ENCODE peak calls at places on chromosomes 4 and X, in five cellular contexts. V is stimulated activated CD4-positive, alpha-beta T cell treated with anti-CD3 and anti-CD28 coated beads, Interleukin-1b, Interleukin-23, amount 100 ng/mL, for 24 hours; W is AG08396; O is IMR-90; Y is left lung. U is an unnamed sample.

GRCh38 chr4:146545102-146545501 is 23.4 kb upstream of the SLC10A7 start:
- DNase-seq in Y (no peak), W (peak), V (no peak), O (peak), U (peak)

GRCh38 chr4:51884055-51884454 is 41.1 kb downstream of the DCUN1D4 start:
- DNase-seq in V (no peak), O (no peak), W (no peak), Y (no peak), U (no peak)

GRCh38 chrX:13250831-13251612 is 68.8 kb downstream of the ATXN3L start:
- DNase-seq in Y (no peak), V (no peak), O (peak), W (peak), U (peak)

GRCh38 chr4:152283806-152284470 is 252.0 kb downstream of the FBXW7 start:
- DNase-seq in W (no peak), O (no peak), Y (no peak), V (no peak), U (no peak)

GRCh38 chrX:26597981-26598380 is 382.0 kb downstream of the MAGEB5 start:
- DNase-seq in V (no peak), W (no peak), O (peak), Y (no peak), U (no peak)

GRCh38 chr4:168630445-168631187 is 133.8 kb downstream of the PALLD start:
- DNase-seq in V (no peak), Y (no peak), W (peak), O (peak), U (peak)

GRCh38 chrX:155953055-155953454 is 44.4 kb upstream of the IL9R start:
- DNase-seq in V (no peak), O (no peak), W (no peak), Y (no peak), U (no peak)

GRCh38 chrX:69424161-69424560 is 80.0 kb upstream of the NALF2 start:
- DNase-seq in W (peak), V (no peak), O (peak), Y (no peak), U (no peak)

GRCh38 chr4:114658179-114658578 is 59.6 kb downstream of the UGT8 start:
- DNase-seq in V (no peak), O (no peak), Y (no peak), W (no peak), U (no peak)

GRCh38 chr4:110630621-110631402 is 7.9 kb upstream of the PITX2 start:
- DNase-seq in V (no peak), W (no peak), Y (no peak), O (no peak), U (no peak)

GRCh38 chr4:46993075-46994006 is at the start of gene GABRA4:
- DNase-seq in V (no peak), W (peak), O (no peak), Y (peak), U (no peak)

GRCh38 chr4:74284074-74284473 is 24.2 kb upstream of the EPGN start:
- DNase-seq in V (no peak), O (peak), W (peak), Y (no peak), U (peak)

GRCh38 chr4:112272292-112272691 is 13.4 kb downstream of the TIFA start:
- DNase-seq in O (no peak), Y (no peak), W (no peak), V (no peak), U (no peak)

GRCh38 chr4:71545168-71545567 is 206.3 kb downstream of the SLC4A4 start:
- DNase-seq in O (peak), Y (no peak), W (no peak), V (no peak), U (no peak)

GRCh38 chr4:20430555-20430954 is 178.8 kb downstream of the SLIT2 start:
- DNase-seq in Y (no peak), W (no peak), O (peak), V (no peak), U (peak)

GRCh38 chr4:108762559-108763225 is at the start of gene ETNPPL:
- DNase-seq in V (peak), Y (peak), W (peak), O (no peak), U (no peak)

GRCh38 chr4:138217567-138217966 is 24.6 kb downstream of the SLC7A11 start:
- DNase-seq in W (no peak), O (no peak), Y (no peak), V (no peak), U (no peak)

GRCh38 chr4:38449506-38450174 is 214.4 kb upstream of the KLF3 start:
- DNase-seq in V (no peak), Y (peak), W (no peak), O (peak), U (peak)

GRCh38 chr4:67522851-67523671 is 22.2 kb downstream of the CENPC start:
- DNase-seq in V (no peak), O (peak), Y (no peak), W (no peak), U (no peak)

GRCh38 chr4:6342530-6343293 is 73.1 kb downstream of the WFS1 start:
- DNase-seq in Y (peak), O (peak), W (no peak), V (no peak), U (no peak)

GRCh38 chrX:30935985-30936384 is 46.9 kb upstream of the TAB3 start:
- DNase-seq in O (peak), V (no peak), W (peak), Y (no peak), U (no peak)

GRCh38 chr4:142845293-142846070 is 619 bp downstream of the INPP4B start:
- DNase-seq in O (no peak), W (peak), Y (peak), V (no peak), U (no peak)

GRCh38 chrX:151737494-151737893 is 2.9 kb downstream of the CNGA2 start:
- DNase-seq in Y (no peak), O (no peak), W (no peak), V (no peak), U (no peak)

GRCh38 chr4:114015444-114015899 is 36.0 kb upstream of the ARSJ start:
- DNase-seq in Y (no peak), O (peak), W (peak), V (no peak), U (peak)

GRCh38 chrX:65985922-65986588 is 53.8 kb downstream of the VSIG4 start:
- DNase-seq in O (peak), Y (no peak), W (peak), V (peak), U (peak)

GRCh38 chr4:67928547-67928946 is 34.7 kb downstream of the TMPRSS11A start:
- DNase-seq in W (no peak), V (no peak), Y (no peak), O (no peak), U (peak)

GRCh38 chr4:159765402-159765801 is 662.5 kb downstream of the RAPGEF2 start:
- DNase-seq in V (no peak), Y (no peak), O (no peak), W (no peak), U (no peak)

GRCh38 chr4:100372432-100372831 is 145.4 kb downstream of the EMCN start:
- DNase-seq in O (no peak), W (no peak), Y (no peak), V (no peak), U (no peak)

GRCh38 chr4:83282049-83282535 is 2.5 kb downstream of the COQ2 start:
- DNase-seq in W (peak), Y (no peak), V (peak), O (peak), U (peak)

GRCh38 chr4:7967501-7968261 is 28.0 kb upstream of the AFAP1 start:
- DNase-seq in V (no peak), Y (no peak), O (peak), W (peak), U (no peak)

GRCh38 chrX:39196192-39197102 is 395.2 kb downstream of the MID1IP1 start:
- DNase-seq in Y (no peak), W (peak), V (no peak), O (peak), U (no peak)

GRCh38 chrX:49840679-49841078 is 11.6 kb downstream of the PAGE4 start:
- DNase-seq in Y (peak), O (peak), V (peak), W (peak), U (peak)

U was measured in HCEC 1CT.